ENCODE peak calls at places on chromosomes 5 and 9, in ten cellular contexts. One of them, this sample, is unnamed.

GRCh38 chr5:50547303-50547702 is 106.2 kb upstream of the EMB start:
- ATAC-seq in esophagus mucosa: no peak
- ATAC-seq in CD4-positive, CD25-positive, alpha-beta regulatory T cell: no peak
- ATAC-seq in activated CD8-positive, alpha-beta T cell treated with anti-CD3 and anti-CD28 coated beads, Interleukin-2, amount 10 ng/mL, durations not matched to agents 7 days and 5 days: no peak
- ATAC-seq in naive thymus-derived CD8-positive, alpha-beta T cell: no peak
- ATAC-seq in activated T-cell treated with anti-CD3 and anti-CD28 coated beads, Interleukin-2, amount 50 U/mL, for 4 hours: no peak
- ATAC-seq in stimulated activated effector memory CD8-positive, alpha-beta T cell treated with anti-CD3 and anti-CD28 coated beads, Interleukin-12 subunit alpha, Interleukin-12 subunit beta, amount 100 ng/mL, for 72 hours: no peak
- ATAC-seq in A549: no peak
- ATAC-seq in right lobe of liver: no peak
- ATAC-seq in RWPE2: no peak
- ATAC-seq in this sample: no peak

GRCh38 chr9:131799177-131799823 is 59.4 kb upstream of the RAPGEF1 start:
- ATAC-seq in esophagus mucosa: peak
- ATAC-seq in CD4-positive, CD25-positive, alpha-beta regulatory T cell: no peak
- ATAC-seq in activated CD8-positive, alpha-beta T cell treated with anti-CD3 and anti-CD28 coated beads, Interleukin-2, amount 10 ng/mL, durations not matched to agents 7 days and 5 days: peak
- ATAC-seq in naive thymus-derived CD8-positive, alpha-beta T cell: no peak
- ATAC-seq in activated T-cell treated with anti-CD3 and anti-CD28 coated beads, Interleukin-2, amount 50 U/mL, for 4 hours: no peak
- ATAC-seq in stimulated activated effector memory CD8-positive, alpha-beta T cell treated with anti-CD3 and anti-CD28 coated beads, Interleukin-12 subunit alpha, Interleukin-12 subunit beta, amount 100 ng/mL, for 72 hours: peak
- ATAC-seq in A549: peak
- ATAC-seq in right lobe of liver: peak
- ATAC-seq in RWPE2: peak
- ATAC-seq in this sample: peak

GRCh38 chr5:131877873-131878272 is 67.6 kb downstream of the MEIKIN start:
- ATAC-seq in esophagus mucosa: no peak
- ATAC-seq in CD4-positive, CD25-positive, alpha-beta regulatory T cell: no peak
- ATAC-seq in activated CD8-positive, alpha-beta T cell treated with anti-CD3 and anti-CD28 coated beads, Interleukin-2, amount 10 ng/mL, durations not matched to agents 7 days and 5 days: no peak
- ATAC-seq in naive thymus-derived CD8-positive, alpha-beta T cell: no peak
- ATAC-seq in activated T-cell treated with anti-CD3 and anti-CD28 coated beads, Interleukin-2, amount 50 U/mL, for 4 hours: no peak
- ATAC-seq in stimulated activated effector memory CD8-positive, alpha-beta T cell treated with anti-CD3 and anti-CD28 coated beads, Interleukin-12 subunit alpha, Interleukin-12 subunit beta, amount 100 ng/mL, for 72 hours: no peak
- ATAC-seq in A549: peak
- ATAC-seq in right lobe of liver: no peak
- ATAC-seq in RWPE2: peak
- ATAC-seq in this sample: no peak

GRCh38 chr5:154301726-154302125 is 111.2 kb downstream of the GALNT10 start:
- ATAC-seq in esophagus mucosa: no peak
- ATAC-seq in CD4-positive, CD25-positive, alpha-beta regulatory T cell: no peak
- ATAC-seq in activated CD8-positive, alpha-beta T cell treated with anti-CD3 and anti-CD28 coated beads, Interleukin-2, amount 10 ng/mL, durations not matched to agents 7 days and 5 days: no peak
- ATAC-seq in naive thymus-derived CD8-positive, alpha-beta T cell: no peak
- ATAC-seq in activated T-cell treated with anti-CD3 and anti-CD28 coated beads, Interleukin-2, amount 50 U/mL, for 4 hours: no peak
- ATAC-seq in stimulated activated effector memory CD8-positive, alpha-beta T cell treated with anti-CD3 and anti-CD28 coated beads, Interleukin-12 subunit alpha, Interleukin-12 subunit beta, amount 100 ng/mL, for 72 hours: no peak
- ATAC-seq in A549: no peak
- ATAC-seq in right lobe of liver: no peak
- ATAC-seq in RWPE2: no peak
- ATAC-seq in this sample: no peak

GRCh38 chr5:102018690-102019089 is 277.4 kb downstream of the SLCO4C1 start:
- ATAC-seq in esophagus mucosa: no peak
- ATAC-seq in CD4-positive, CD25-positive, alpha-beta regulatory T cell: no peak
- ATAC-seq in activated CD8-positive, alpha-beta T cell treated with anti-CD3 and anti-CD28 coated beads, Interleukin-2, amount 10 ng/mL, durations not matched to agents 7 days and 5 days: no peak
- ATAC-seq in naive thymus-derived CD8-positive, alpha-beta T cell: no peak
- ATAC-seq in activated T-cell treated with anti-CD3 and anti-CD28 coated beads, Interleukin-2, amount 50 U/mL, for 4 hours: no peak
- ATAC-seq in stimulated activated effector memory CD8-positive, alpha-beta T cell treated with anti-CD3 and anti-CD28 coated beads, Interleukin-12 subunit alpha, Interleukin-12 subunit beta, amount 100 ng/mL, for 72 hours: no peak
- ATAC-seq in A549: no peak
- ATAC-seq in right lobe of liver: no peak
- ATAC-seq in RWPE2: no peak
- ATAC-seq in this sample: no peak

GRCh38 chr5:72137826-72138409 is 30.6 kb downstream of the MAP1B start:
- ATAC-seq in esophagus mucosa: no peak
- ATAC-seq in CD4-positive, CD25-positive, alpha-beta regulatory T cell: no peak
- ATAC-seq in activated CD8-positive, alpha-beta T cell treated with anti-CD3 and anti-CD28 coated beads, Interleukin-2, amount 10 ng/mL, durations not matched to agents 7 days and 5 days: no peak
- ATAC-seq in naive thymus-derived CD8-positive, alpha-beta T cell: no peak
- ATAC-seq in activated T-cell treated with anti-CD3 and anti-CD28 coated beads, Interleukin-2, amount 50 U/mL, for 4 hours: no peak
- ATAC-seq in stimulated activated effector memory CD8-positive, alpha-beta T cell treated with anti-CD3 and anti-CD28 coated beads, Interleukin-12 subunit alpha, Interleukin-12 subunit beta, amount 100 ng/mL, for 72 hours: no peak
- ATAC-seq in A549: no peak
- ATAC-seq in right lobe of liver: peak
- ATAC-seq in RWPE2: no peak
- ATAC-seq in this sample: no peak

GRCh38 chr9:111016046-111017026 is 21.9 kb downstream of the LPAR1 start:
- ATAC-seq in esophagus mucosa: no peak
- ATAC-seq in CD4-positive, CD25-positive, alpha-beta regulatory T cell: no peak
- ATAC-seq in activated CD8-positive, alpha-beta T cell treated with anti-CD3 and anti-CD28 coated beads, Interleukin-2, amount 10 ng/mL, durations not matched to agents 7 days and 5 days: no peak
- ATAC-seq in naive thymus-derived CD8-positive, alpha-beta T cell: no peak
- ATAC-seq in activated T-cell treated with anti-CD3 and anti-CD28 coated beads, Interleukin-2, amount 50 U/mL, for 4 hours: no peak
- ATAC-seq in stimulated activated effector memory CD8-positive, alpha-beta T cell treated with anti-CD3 and anti-CD28 coated beads, Interleukin-12 subunit alpha, Interleukin-12 subunit beta, amount 100 ng/mL, for 72 hours: no peak
- ATAC-seq in A549: peak
- ATAC-seq in right lobe of liver: no peak
- ATAC-seq in RWPE2: peak
- ATAC-seq in this sample: no peak

GRCh38 chr5:146313027-146313426 is 25.6 kb upstream of the POU4F3 start:
- ATAC-seq in esophagus mucosa: no peak
- ATAC-seq in CD4-positive, CD25-positive, alpha-beta regulatory T cell: no peak
- ATAC-seq in activated CD8-positive, alpha-beta T cell treated with anti-CD3 and anti-CD28 coated beads, Interleukin-2, amount 10 ng/mL, durations not matched to agents 7 days and 5 days: no peak
- ATAC-seq in naive thymus-derived CD8-positive, alpha-beta T cell: no peak
- ATAC-seq in activated T-cell treated with anti-CD3 and anti-CD28 coated beads, Interleukin-2, amount 50 U/mL, for 4 hours: no peak
- ATAC-seq in stimulated activated effector memory CD8-positive, alpha-beta T cell treated with anti-CD3 and anti-CD28 coated beads, Interleukin-12 subunit alpha, Interleukin-12 subunit beta, amount 100 ng/mL, for 72 hours: no peak
- ATAC-seq in A549: no peak
- ATAC-seq in right lobe of liver: no peak
- ATAC-seq in RWPE2: no peak
- ATAC-seq in this sample: no peak

GRCh38 chr5:54007822-54008777 is 302.3 kb downstream of the ARL15 start:
- ATAC-seq in esophagus mucosa: peak
- ATAC-seq in CD4-positive, CD25-positive, alpha-beta regulatory T cell: no peak
- ATAC-seq in activated CD8-positive, alpha-beta T cell treated with anti-CD3 and anti-CD28 coated beads, Interleukin-2, amount 10 ng/mL, durations not matched to agents 7 days and 5 days: no peak
- ATAC-seq in naive thymus-derived CD8-positive, alpha-beta T cell: no peak
- ATAC-seq in activated T-cell treated with anti-CD3 and anti-CD28 coated beads, Interleukin-2, amount 50 U/mL, for 4 hours: no peak
- ATAC-seq in stimulated activated effector memory CD8-positive, alpha-beta T cell treated with anti-CD3 and anti-CD28 coated beads, Interleukin-12 subunit alpha, Interleukin-12 subunit beta, amount 100 ng/mL, for 72 hours: no peak
- ATAC-seq in A549: peak
- ATAC-seq in right lobe of liver: peak
- ATAC-seq in RWPE2: peak
- ATAC-seq in this sample: no peak

GRCh38 chr5:83562817-83563557 is 91.4 kb downstream of the VCAN start:
- ATAC-seq in esophagus mucosa: no peak
- ATAC-seq in CD4-positive, CD25-positive, alpha-beta regulatory T cell: no peak
- ATAC-seq in activated CD8-positive, alpha-beta T cell treated with anti-CD3 and anti-CD28 coated beads, Interleukin-2, amount 10 ng/mL, durations not matched to agents 7 days and 5 days: no peak
- ATAC-seq in naive thymus-derived CD8-positive, alpha-beta T cell: no peak
- ATAC-seq in activated T-cell treated with anti-CD3 and anti-CD28 coated beads, Interleukin-2, amount 50 U/mL, for 4 hours: no peak
- ATAC-seq in stimulated activated effector memory CD8-positive, alpha-beta T cell treated with anti-CD3 and anti-CD28 coated beads, Interleukin-12 subunit alpha, Interleukin-12 subunit beta, amount 100 ng/mL, for 72 hours: no peak
- ATAC-seq in A549: no peak
- ATAC-seq in right lobe of liver: peak
- ATAC-seq in RWPE2: no peak
- ATAC-seq in this sample: no peak

GRCh38 chr5:53071738-53072137 is 37.8 kb downstream of the MOCS2 start:
- ATAC-seq in esophagus mucosa: no peak
- ATAC-seq in CD4-positive, CD25-positive, alpha-beta regulatory T cell: no peak
- ATAC-seq in activated CD8-positive, alpha-beta T cell treated with anti-CD3 and anti-CD28 coated beads, Interleukin-2, amount 10 ng/mL, durations not matched to agents 7 days and 5 days: no peak
- ATAC-seq in naive thymus-derived CD8-positive, alpha-beta T cell: no peak
- ATAC-seq in activated T-cell treated with anti-CD3 and anti-CD28 coated beads, Interleukin-2, amount 50 U/mL, for 4 hours: no peak
- ATAC-seq in stimulated activated effector memory CD8-positive, alpha-beta T cell treated with anti-CD3 and anti-CD28 coated beads, Interleukin-12 subunit alpha, Interleukin-12 subunit beta, amount 100 ng/mL, for 72 hours: no peak
- ATAC-seq in A549: no peak
- ATAC-seq in right lobe of liver: no peak
- ATAC-seq in RWPE2: no peak
- ATAC-seq in this sample: no peak

GRCh38 chr9:16721972-16722371 is 148.5 kb downstream of the BNC2 start:
- ATAC-seq in esophagus mucosa: no peak
- ATAC-seq in CD4-positive, CD25-positive, alpha-beta regulatory T cell: no peak
- ATAC-seq in activated CD8-positive, alpha-beta T cell treated with anti-CD3 and anti-CD28 coated beads, Interleukin-2, amount 10 ng/mL, durations not matched to agents 7 days and 5 days: no peak
- ATAC-seq in naive thymus-derived CD8-positive, alpha-beta T cell: no peak
- ATAC-seq in activated T-cell treated with anti-CD3 and anti-CD28 coated beads, Interleukin-2, amount 50 U/mL, for 4 hours: no peak
- ATAC-seq in stimulated activated effector memory CD8-positive, alpha-beta T cell treated with anti-CD3 and anti-CD28 coated beads, Interleukin-12 subunit alpha, Interleukin-12 subunit beta, amount 100 ng/mL, for 72 hours: no peak
- ATAC-seq in A549: no peak
- ATAC-seq in right lobe of liver: peak
- ATAC-seq in RWPE2: no peak
- ATAC-seq in this sample: no peak

GRCh38 chr5:91478096-91478495 is 95.0 kb upstream of the ARRDC3 start:
- ATAC-seq in esophagus mucosa: no peak
- ATAC-seq in CD4-positive, CD25-positive, alpha-beta regulatory T cell: no peak
- ATAC-seq in activated CD8-positive, alpha-beta T cell treated with anti-CD3 and anti-CD28 coated beads, Interleukin-2, amount 10 ng/mL, durations not matched to agents 7 days and 5 days: no peak
- ATAC-seq in naive thymus-derived CD8-positive, alpha-beta T cell: no peak
- ATAC-seq in activated T-cell treated with anti-CD3 and anti-CD28 coated beads, Interleukin-2, amount 50 U/mL, for 4 hours: no peak
- ATAC-seq in stimulated activated effector memory CD8-positive, alpha-beta T cell treated with anti-CD3 and anti-CD28 coated beads, Interleukin-12 subunit alpha, Interleukin-12 subunit beta, amount 100 ng/mL, for 72 hours: no peak
- ATAC-seq in A549: no peak
- ATAC-seq in right lobe of liver: no peak
- ATAC-seq in RWPE2: no peak
- ATAC-seq in this sample: no peak

GRCh38 chr9:10661376-10661775 is 48.6 kb upstream of the PTPRD start:
- ATAC-seq in esophagus mucosa: no peak
- ATAC-seq in CD4-positive, CD25-positive, alpha-beta regulatory T cell: no peak
- ATAC-seq in activated CD8-positive, alpha-beta T cell treated with anti-CD3 and anti-CD28 coated beads, Interleukin-2, amount 10 ng/mL, durations not matched to agents 7 days and 5 days: no peak
- ATAC-seq in naive thymus-derived CD8-positive, alpha-beta T cell: no peak
- ATAC-seq in activated T-cell treated with anti-CD3 and anti-CD28 coated beads, Interleukin-2, amount 50 U/mL, for 4 hours: no peak
- ATAC-seq in stimulated activated effector memory CD8-positive, alpha-beta T cell treated with anti-CD3 and anti-CD28 coated beads, Interleukin-12 subunit alpha, Interleukin-12 subunit beta, amount 100 ng/mL, for 72 hours: no peak
- ATAC-seq in A549: no peak
- ATAC-seq in right lobe of liver: no peak
- ATAC-seq in RWPE2: no peak
- ATAC-seq in this sample: no peak

GRCh38 chr5:37723147-37723961 is 116.5 kb downstream of the GDNF start:
- ATAC-seq in esophagus mucosa: no peak
- ATAC-seq in CD4-positive, CD25-positive, alpha-beta regulatory T cell: no peak
- ATAC-seq in activated CD8-positive, alpha-beta T cell treated with anti-CD3 and anti-CD28 coated beads, Interleukin-2, amount 10 ng/mL, durations not matched to agents 7 days and 5 days: no peak
- ATAC-seq in naive thymus-derived CD8-positive, alpha-beta T cell: no peak
- ATAC-seq in activated T-cell treated with anti-CD3 and anti-CD28 coated beads, Interleukin-2, amount 50 U/mL, for 4 hours: no peak
- ATAC-seq in stimulated activated effector memory CD8-positive, alpha-beta T cell treated with anti-CD3 and anti-CD28 coated beads, Interleukin-12 subunit alpha, Interleukin-12 subunit beta, amount 100 ng/mL, for 72 hours: no peak
- ATAC-seq in A549: peak
- ATAC-seq in right lobe of liver: no peak
- ATAC-seq in RWPE2: no peak
- ATAC-seq in this sample: no peak

GRCh38 chr5:157509587-157509986 is 49.6 kb downstream of the NIPAL4 start:
- ATAC-seq in esophagus mucosa: no peak
- ATAC-seq in CD4-positive, CD25-positive, alpha-beta regulatory T cell: no peak
- ATAC-seq in activated CD8-positive, alpha-beta T cell treated with anti-CD3 and anti-CD28 coated beads, Interleukin-2, amount 10 ng/mL, durations not matched to agents 7 days and 5 days: no peak
- ATAC-seq in naive thymus-derived CD8-positive, alpha-beta T cell: no peak
- ATAC-seq in activated T-cell treated with anti-CD3 and anti-CD28 coated beads, Interleukin-2, amount 50 U/mL, for 4 hours: no peak
- ATAC-seq in stimulated activated effector memory CD8-positive, alpha-beta T cell treated with anti-CD3 and anti-CD28 coated beads, Interleukin-12 subunit alpha, Interleukin-12 subunit beta, amount 100 ng/mL, for 72 hours: peak
- ATAC-seq in A549: no peak
- ATAC-seq in right lobe of liver: no peak
- ATAC-seq in RWPE2: no peak
- ATAC-seq in this sample: no peak

GRCh38 chr9:110214090-110214489 is 6.1 kb upstream of the C9orf152 start:
- ATAC-seq in esophagus mucosa: no peak
- ATAC-seq in CD4-positive, CD25-positive, alpha-beta regulatory T cell: no peak
- ATAC-seq in activated CD8-positive, alpha-beta T cell treated with anti-CD3 and anti-CD28 coated beads, Interleukin-2, amount 10 ng/mL, durations not matched to agents 7 days and 5 days: no peak
- ATAC-seq in naive thymus-derived CD8-positive, alpha-beta T cell: no peak
- ATAC-seq in activated T-cell treated with anti-CD3 and anti-CD28 coated beads, Interleukin-2, amount 50 U/mL, for 4 hours: no peak
- ATAC-seq in stimulated activated effector memory CD8-positive, alpha-beta T cell treated with anti-CD3 and anti-CD28 coated beads, Interleukin-12 subunit alpha, Interleukin-12 subunit beta, amount 100 ng/mL, for 72 hours: no peak
- ATAC-seq in A549: no peak
- ATAC-seq in right lobe of liver: peak
- ATAC-seq in RWPE2: no peak
- ATAC-seq in this sample: no peak

GRCh38 chr5:173602423-173602822 is 14.0 kb downstream of the BOD1 start:
- ATAC-seq in esophagus mucosa: no peak
- ATAC-seq in CD4-positive, CD25-positive, alpha-beta regulatory T cell: no peak
- ATAC-seq in activated CD8-positive, alpha-beta T cell treated with anti-CD3 and anti-CD28 coated beads, Interleukin-2, amount 10 ng/mL, durations not matched to agents 7 days and 5 days: no peak
- ATAC-seq in naive thymus-derived CD8-positive, alpha-beta T cell: no peak
- ATAC-seq in activated T-cell treated with anti-CD3 and anti-CD28 coated beads, Interleukin-2, amount 50 U/mL, for 4 hours: no peak
- ATAC-seq in stimulated activated effector memory CD8-positive, alpha-beta T cell treated with anti-CD3 and anti-CD28 coated beads, Interleukin-12 subunit alpha, Interleukin-12 subunit beta, amount 100 ng/mL, for 72 hours: no peak
- ATAC-seq in A549: no peak
- ATAC-seq in right lobe of liver: no peak
- ATAC-seq in RWPE2: no peak
- ATAC-seq in this sample: no peak

GRCh38 chr5:160009591-160009989 is 651 bp downstream of the TTC1 start:
- ATAC-seq in esophagus mucosa: peak
- ATAC-seq in CD4-positive, CD25-positive, alpha-beta regulatory T cell: no peak
- ATAC-seq in activated CD8-positive, alpha-beta T cell treated with anti-CD3 and anti-CD28 coated beads, Interleukin-2, amount 10 ng/mL, durations not matched to agents 7 days and 5 days: peak
- ATAC-seq in naive thymus-derived CD8-positive, alpha-beta T cell: no peak
- ATAC-seq in activated T-cell treated with anti-CD3 and anti-CD28 coated beads, Interleukin-2, amount 50 U/mL, for 4 hours: no peak
- ATAC-seq in stimulated activated effector memory CD8-positive, alpha-beta T cell treated with anti-CD3 and anti-CD28 coated beads, Interleukin-12 subunit alpha, Interleukin-12 subunit beta, amount 100 ng/mL, for 72 hours: no peak
- ATAC-seq in A549: peak
- ATAC-seq in right lobe of liver: no peak
- ATAC-seq in RWPE2: peak
- ATAC-seq in this sample: no peak

GRCh38 chr5:1219098-1219767 is 5.9 kb upstream of the SLC6A18 start:
- ATAC-seq in esophagus mucosa: no peak
- ATAC-seq in CD4-positive, CD25-positive, alpha-beta regulatory T cell: no peak
- ATAC-seq in activated CD8-positive, alpha-beta T cell treated with anti-CD3 and anti-CD28 coated beads, Interleukin-2, amount 10 ng/mL, durations not matched to agents 7 days and 5 days: no peak
- ATAC-seq in naive thymus-derived CD8-positive, alpha-beta T cell: no peak
- ATAC-seq in activated T-cell treated with anti-CD3 and anti-CD28 coated beads, Interleukin-2, amount 50 U/mL, for 4 hours: no peak
- ATAC-seq in stimulated activated effector memory CD8-positive, alpha-beta T cell treated with anti-CD3 and anti-CD28 coated beads, Interleukin-12 subunit alpha, Interleukin-12 subunit beta, amount 100 ng/mL, for 72 hours: no peak
- ATAC-seq in A549: no peak
- ATAC-seq in right lobe of liver: no peak
- ATAC-seq in RWPE2: no peak
- ATAC-seq in this sample: no peak

GRCh38 chr5:146644811-146645210 is 128.8 kb upstream of the GPR151 start:
- ATAC-seq in esophagus mucosa: no peak
- ATAC-seq in CD4-positive, CD25-positive, alpha-beta regulatory T cell: no peak
- ATAC-seq in activated CD8-positive, alpha-beta T cell treated with anti-CD3 and anti-CD28 coated beads, Interleukin-2, amount 10 ng/mL, durations not matched to agents 7 days and 5 days: no peak
- ATAC-seq in naive thymus-derived CD8-positive, alpha-beta T cell: no peak
- ATAC-seq in activated T-cell treated with anti-CD3 and anti-CD28 coated beads, Interleukin-2, amount 50 U/mL, for 4 hours: no peak
- ATAC-seq in stimulated activated effector memory CD8-positive, alpha-beta T cell treated with anti-CD3 and anti-CD28 coated beads, Interleukin-12 subunit alpha, Interleukin-12 subunit beta, amount 100 ng/mL, for 72 hours: no peak
- ATAC-seq in A549: no peak
- ATAC-seq in right lobe of liver: peak
- ATAC-seq in RWPE2: no peak
- ATAC-seq in this sample: no peak

GRCh38 chr5:56984445-56984844 is 32.5 kb upstream of the MIER3 start:
- ATAC-seq in esophagus mucosa: no peak
- ATAC-seq in CD4-positive, CD25-positive, alpha-beta regulatory T cell: no peak
- ATAC-seq in activated CD8-positive, alpha-beta T cell treated with anti-CD3 and anti-CD28 coated beads, Interleukin-2, amount 10 ng/mL, durations not matched to agents 7 days and 5 days: no peak
- ATAC-seq in naive thymus-derived CD8-positive, alpha-beta T cell: no peak
- ATAC-seq in activated T-cell treated with anti-CD3 and anti-CD28 coated beads, Interleukin-2, amount 50 U/mL, for 4 hours: no peak
- ATAC-seq in stimulated activated effector memory CD8-positive, alpha-beta T cell treated with anti-CD3 and anti-CD28 coated beads, Interleukin-12 subunit alpha, Interleukin-12 subunit beta, amount 100 ng/mL, for 72 hours: no peak
- ATAC-seq in A549: no peak
- ATAC-seq in right lobe of liver: no peak
- ATAC-seq in RWPE2: no peak
- ATAC-seq in this sample: no peak

GRCh38 chr5:138105709-138106108 is 21.9 kb downstream of the WNT8A start:
- ATAC-seq in esophagus mucosa: no peak
- ATAC-seq in CD4-positive, CD25-positive, alpha-beta regulatory T cell: no peak
- ATAC-seq in activated CD8-positive, alpha-beta T cell treated with anti-CD3 and anti-CD28 coated beads, Interleukin-2, amount 10 ng/mL, durations not matched to agents 7 days and 5 days: no peak
- ATAC-seq in naive thymus-derived CD8-positive, alpha-beta T cell: no peak
- ATAC-seq in activated T-cell treated with anti-CD3 and anti-CD28 coated beads, Interleukin-2, amount 50 U/mL, for 4 hours: no peak
- ATAC-seq in stimulated activated effector memory CD8-positive, alpha-beta T cell treated with anti-CD3 and anti-CD28 coated beads, Interleukin-12 subunit alpha, Interleukin-12 subunit beta, amount 100 ng/mL, for 72 hours: no peak
- ATAC-seq in A549: no peak
- ATAC-seq in right lobe of liver: no peak
- ATAC-seq in RWPE2: no peak
- ATAC-seq in this sample: no peak

GRCh38 chr5:154298060-154298459 is 107.5 kb downstream of the GALNT10 start:
- ATAC-seq in esophagus mucosa: no peak
- ATAC-seq in CD4-positive, CD25-positive, alpha-beta regulatory T cell: no peak
- ATAC-seq in activated CD8-positive, alpha-beta T cell treated with anti-CD3 and anti-CD28 coated beads, Interleukin-2, amount 10 ng/mL, durations not matched to agents 7 days and 5 days: no peak
- ATAC-seq in naive thymus-derived CD8-positive, alpha-beta T cell: no peak
- ATAC-seq in activated T-cell treated with anti-CD3 and anti-CD28 coated beads, Interleukin-2, amount 50 U/mL, for 4 hours: no peak
- ATAC-seq in stimulated activated effector memory CD8-positive, alpha-beta T cell treated with anti-CD3 and anti-CD28 coated beads, Interleukin-12 subunit alpha, Interleukin-12 subunit beta, amount 100 ng/mL, for 72 hours: no peak
- ATAC-seq in A549: no peak
- ATAC-seq in right lobe of liver: peak
- ATAC-seq in RWPE2: no peak
- ATAC-seq in this sample: no peak

GRCh38 chr9:110405858-110406443 is 68.3 kb upstream of the TXNDC8 start:
- ATAC-seq in esophagus mucosa: no peak
- ATAC-seq in CD4-positive, CD25-positive, alpha-beta regulatory T cell: no peak
- ATAC-seq in activated CD8-positive, alpha-beta T cell treated with anti-CD3 and anti-CD28 coated beads, Interleukin-2, amount 10 ng/mL, durations not matched to agents 7 days and 5 days: no peak
- ATAC-seq in naive thymus-derived CD8-positive, alpha-beta T cell: no peak
- ATAC-seq in activated T-cell treated with anti-CD3 and anti-CD28 coated beads, Interleukin-2, amount 50 U/mL, for 4 hours: no peak
- ATAC-seq in stimulated activated effector memory CD8-positive, alpha-beta T cell treated with anti-CD3 and anti-CD28 coated beads, Interleukin-12 subunit alpha, Interleukin-12 subunit beta, amount 100 ng/mL, for 72 hours: no peak
- ATAC-seq in A549: no peak
- ATAC-seq in right lobe of liver: no peak
- ATAC-seq in RWPE2: no peak
- ATAC-seq in this sample: no peak

GRCh38 chr5:122493091-122493775 is 181.2 kb downstream of the SNCAIP start:
- ATAC-seq in esophagus mucosa: peak
- ATAC-seq in CD4-positive, CD25-positive, alpha-beta regulatory T cell: no peak
- ATAC-seq in activated CD8-positive, alpha-beta T cell treated with anti-CD3 and anti-CD28 coated beads, Interleukin-2, amount 10 ng/mL, durations not matched to agents 7 days and 5 days: no peak
- ATAC-seq in naive thymus-derived CD8-positive, alpha-beta T cell: no peak
- ATAC-seq in activated T-cell treated with anti-CD3 and anti-CD28 coated beads, Interleukin-2, amount 50 U/mL, for 4 hours: no peak
- ATAC-seq in stimulated activated effector memory CD8-positive, alpha-beta T cell treated with anti-CD3 and anti-CD28 coated beads, Interleukin-12 subunit alpha, Interleukin-12 subunit beta, amount 100 ng/mL, for 72 hours: peak
- ATAC-seq in A549: peak
- ATAC-seq in right lobe of liver: no peak
- ATAC-seq in RWPE2: peak
- ATAC-seq in this sample: no peak

GRCh38 chr5:132463808-132464154 is 26.8 kb downstream of the IRF1 start:
- ATAC-seq in esophagus mucosa: no peak
- ATAC-seq in CD4-positive, CD25-positive, alpha-beta regulatory T cell: no peak
- ATAC-seq in activated CD8-positive, alpha-beta T cell treated with anti-CD3 and anti-CD28 coated beads, Interleukin-2, amount 10 ng/mL, durations not matched to agents 7 days and 5 days: peak
- ATAC-seq in naive thymus-derived CD8-positive, alpha-beta T cell: peak
- ATAC-seq in activated T-cell treated with anti-CD3 and anti-CD28 coated beads, Interleukin-2, amount 50 U/mL, for 4 hours: no peak
- ATAC-seq in stimulated activated effector memory CD8-positive, alpha-beta T cell treated with anti-CD3 and anti-CD28 coated beads, Interleukin-12 subunit alpha, Interleukin-12 subunit beta, amount 100 ng/mL, for 72 hours: no peak
- ATAC-seq in A549: no peak
- ATAC-seq in right lobe of liver: no peak
- ATAC-seq in RWPE2: no peak
- ATAC-seq in this sample: no peak

GRCh38 chr9:133525677-133526076 is 918 bp upstream of the MYMK start:
- ATAC-seq in esophagus mucosa: no peak
- ATAC-seq in CD4-positive, CD25-positive, alpha-beta regulatory T cell: no peak
- ATAC-seq in activated CD8-positive, alpha-beta T cell treated with anti-CD3 and anti-CD28 coated beads, Interleukin-2, amount 10 ng/mL, durations not matched to agents 7 days and 5 days: no peak
- ATAC-seq in naive thymus-derived CD8-positive, alpha-beta T cell: no peak
- ATAC-seq in activated T-cell treated with anti-CD3 and anti-CD28 coated beads, Interleukin-2, amount 50 U/mL, for 4 hours: no peak
- ATAC-seq in stimulated activated effector memory CD8-positive, alpha-beta T cell treated with anti-CD3 and anti-CD28 coated beads, Interleukin-12 subunit alpha, Interleukin-12 subunit beta, amount 100 ng/mL, for 72 hours: no peak
- ATAC-seq in A549: no peak
- ATAC-seq in right lobe of liver: peak
- ATAC-seq in RWPE2: no peak
- ATAC-seq in this sample: no peak